ENCODE peak calls at places on chromosome X, in seven cellular contexts. One of them, this sample, is unnamed.

GRCh38 chrX:39983715-39984114 is 114.0 kb downstream of the BCOR start:
- DNase-seq in activated gamma-delta T cell treated with Interleukin-2 at 50 U/mL for 16 hours: no peak
- DNase-seq in NCI-H1930: no peak
- DNase-seq in hippocampal formation: no peak
- DNase-seq in activated T-helper 1 cell treated with Interleukin-2 at 50 U/mL for 16 hours: no peak
- DNase-seq in non-pigmented ciliary epithelial cell: peak
- DNase-seq in sciatic nerve: no peak
- DNase-seq in this sample: no peak

GRCh38 chrX:115011428-115011827 is 6.0 kb downstream of the IL13RA2 start:
- DNase-seq in non-pigmented ciliary epithelial cell: no peak
- DNase-seq in activated T-helper 1 cell treated with Interleukin-2 at 50 U/mL for 16 hours: no peak
- DNase-seq in NCI-H1930: no peak
- DNase-seq in sciatic nerve: no peak
- DNase-seq in activated gamma-delta T cell treated with Interleukin-2 at 50 U/mL for 16 hours: no peak
- DNase-seq in hippocampal formation: no peak
- DNase-seq in this sample: no peak

GRCh38 chrX:1242901-1243402 is 25.7 kb upstream of the CSF2RA start:
- DNase-seq in non-pigmented ciliary epithelial cell: no peak
- DNase-seq in activated gamma-delta T cell treated with Interleukin-2 at 50 U/mL for 16 hours: no peak
- DNase-seq in sciatic nerve: no peak
- DNase-seq in activated T-helper 1 cell treated with Interleukin-2 at 50 U/mL for 16 hours: no peak
- DNase-seq in NCI-H1930: no peak
- DNase-seq in hippocampal formation: no peak
- DNase-seq in this sample: no peak

GRCh38 chrX:17549005-17549685 is 174.1 kb downstream of the NHS start:
- DNase-seq in sciatic nerve: no peak
- DNase-seq in non-pigmented ciliary epithelial cell: no peak
- DNase-seq in activated gamma-delta T cell treated with Interleukin-2 at 50 U/mL for 16 hours: no peak
- DNase-seq in activated T-helper 1 cell treated with Interleukin-2 at 50 U/mL for 16 hours: no peak
- DNase-seq in NCI-H1930: no peak
- DNase-seq in hippocampal formation: no peak
- DNase-seq in this sample: no peak

GRCh38 chrX:143934542-143934941 is 50.7 kb downstream of the UBE2NL start:
- DNase-seq in sciatic nerve: no peak
- DNase-seq in NCI-H1930: no peak
- DNase-seq in non-pigmented ciliary epithelial cell: no peak
- DNase-seq in activated gamma-delta T cell treated with Interleukin-2 at 50 U/mL for 16 hours: no peak
- DNase-seq in activated T-helper 1 cell treated with Interleukin-2 at 50 U/mL for 16 hours: no peak
- DNase-seq in hippocampal formation: no peak
- DNase-seq in this sample: no peak

GRCh38 chrX:97398030-97398551 is 514.4 kb downstream of the RPA4 start:
- DNase-seq in non-pigmented ciliary epithelial cell: no peak
- DNase-seq in NCI-H1930: no peak
- DNase-seq in activated gamma-delta T cell treated with Interleukin-2 at 50 U/mL for 16 hours: no peak
- DNase-seq in sciatic nerve: no peak
- DNase-seq in hippocampal formation: no peak
- DNase-seq in activated T-helper 1 cell treated with Interleukin-2 at 50 U/mL for 16 hours: no peak
- DNase-seq in this sample: no peak

GRCh38 chrX:120000490-120001246 is 57.1 kb upstream of the NKAP start:
- DNase-seq in sciatic nerve: no peak
- DNase-seq in non-pigmented ciliary epithelial cell: no peak
- DNase-seq in NCI-H1930: no peak
- DNase-seq in activated gamma-delta T cell treated with Interleukin-2 at 50 U/mL for 16 hours: no peak
- DNase-seq in hippocampal formation: no peak
- DNase-seq in activated T-helper 1 cell treated with Interleukin-2 at 50 U/mL for 16 hours: no peak
- DNase-seq in this sample: no peak

GRCh38 chrX:80984118-80984517 is 174.4 kb upstream of the BRWD3 start:
- DNase-seq in sciatic nerve: no peak
- DNase-seq in activated gamma-delta T cell treated with Interleukin-2 at 50 U/mL for 16 hours: no peak
- DNase-seq in hippocampal formation: no peak
- DNase-seq in non-pigmented ciliary epithelial cell: no peak
- DNase-seq in NCI-H1930: no peak
- DNase-seq in activated T-helper 1 cell treated with Interleukin-2 at 50 U/mL for 16 hours: no peak
- DNase-seq in this sample: no peak

GRCh38 chrX:54320067-54320466 is 37.8 kb downstream of the WNK3 start:
- DNase-seq in sciatic nerve: no peak
- DNase-seq in activated gamma-delta T cell treated with Interleukin-2 at 50 U/mL for 16 hours: no peak
- DNase-seq in NCI-H1930: no peak
- DNase-seq in non-pigmented ciliary epithelial cell: no peak
- DNase-seq in hippocampal formation: no peak
- DNase-seq in activated T-helper 1 cell treated with Interleukin-2 at 50 U/mL for 16 hours: no peak
- DNase-seq in this sample: no peak

GRCh38 chrX:44946771-44947170 is 73.8 kb downstream of the KDM6A start:
- DNase-seq in activated gamma-delta T cell treated with Interleukin-2 at 50 U/mL for 16 hours: no peak
- DNase-seq in sciatic nerve: no peak
- DNase-seq in activated T-helper 1 cell treated with Interleukin-2 at 50 U/mL for 16 hours: no peak
- DNase-seq in hippocampal formation: no peak
- DNase-seq in non-pigmented ciliary epithelial cell: no peak
- DNase-seq in NCI-H1930: no peak
- DNase-seq in this sample: no peak

GRCh38 chrX:134484039-134484438 is 24.1 kb downstream of the HPRT1 start:
- DNase-seq in NCI-H1930: no peak
- DNase-seq in sciatic nerve: no peak
- DNase-seq in hippocampal formation: no peak
- DNase-seq in non-pigmented ciliary epithelial cell: no peak
- DNase-seq in activated gamma-delta T cell treated with Interleukin-2 at 50 U/mL for 16 hours: no peak
- DNase-seq in activated T-helper 1 cell treated with Interleukin-2 at 50 U/mL for 16 hours: no peak
- DNase-seq in this sample: no peak

GRCh38 chrX:103220511-103221406 is 5.9 kb downstream of the BEX4 start:
- DNase-seq in activated gamma-delta T cell treated with Interleukin-2 at 50 U/mL for 16 hours: no peak
- DNase-seq in hippocampal formation: no peak
- DNase-seq in activated T-helper 1 cell treated with Interleukin-2 at 50 U/mL for 16 hours: no peak
- DNase-seq in NCI-H1930: no peak
- DNase-seq in sciatic nerve: no peak
- DNase-seq in non-pigmented ciliary epithelial cell: no peak
- DNase-seq in this sample: no peak

GRCh38 chrX:56618250-56618649 is 54.8 kb downstream of the UBQLN2 start:
- DNase-seq in hippocampal formation: no peak
- DNase-seq in sciatic nerve: no peak
- DNase-seq in non-pigmented ciliary epithelial cell: no peak
- DNase-seq in activated T-helper 1 cell treated with Interleukin-2 at 50 U/mL for 16 hours: no peak
- DNase-seq in activated gamma-delta T cell treated with Interleukin-2 at 50 U/mL for 16 hours: no peak
- DNase-seq in NCI-H1930: no peak
- DNase-seq in this sample: no peak